ENCODE peak calls at places on chromosome 12, in ten cellular contexts. Y is stimulated activated CD4-positive, alpha-beta T cell treated with anti-CD3 and anti-CD28 coated beads, Interleukin-15, amount 100 ng/mL, for 1 hour; M is astrocyte; C is activated T-cell treated with anti-CD3 and anti-CD28 coated beads for 1 hour; U is activated CD4-positive, CD25-positive, alpha-beta regulatory T cell; G is mucosa of descending colon; P is psoas muscle; R is NB4; Q is left colon; J is aorta. D is an unnamed sample.

GRCh38 chr12:1562813-1563412 is 31.5 kb downstream of the FBXL14 start:
- DNase-seq in Y (no peak), M (peak; percentile 33), C (no peak), U (no peak), G (no peak), P (no peak), R (no peak), Q (no peak), J (no peak), D (no peak)

GRCh38 chr12:48796976-48797375 is 8.1 kb upstream of the ADCY6 start:
- DNase-seq in Y (no peak), M (peak; percentile 50), C (no peak), U (no peak), G (no peak), P (no peak), R (peak; percentile 88), Q (no peak), J (no peak), D (peak; percentile 96)

GRCh38 chr12:54370218-54370730 is 6.0 kb upstream of the GPR84 start:
- DNase-seq in Y (no peak), M (peak; percentile 58), C (no peak), U (no peak), G (peak; percentile 74), P (peak; percentile 83), R (peak; percentile 84), Q (peak; percentile 75), J (peak; percentile 91), D (peak; percentile 44)

GRCh38 chr12:79448816-79449215 is 241.9 kb downstream of the PAWR start:
- DNase-seq in Y (no peak), M (no peak), C (no peak), U (no peak), G (no peak), P (no peak), R (no peak), Q (no peak), J (no peak), D (no peak)

GRCh38 chr12:81208193-81208946 is 130.5 kb downstream of the ACSS3 start:
- DNase-seq in Y (no peak), M (no peak), C (no peak), U (no peak), G (peak; percentile 66), P (no peak), R (no peak), Q (peak; percentile 67), J (no peak), D (no peak)

GRCh38 chr12:45299132-45299692 is 83.3 kb downstream of the ANO6 start:
- DNase-seq in Y (no peak), M (peak; percentile 74), C (no peak), U (no peak), G (no peak), P (no peak), R (no peak), Q (no peak), J (peak; percentile 57), D (no peak)

GRCh38 chr12:12506541-12506940 is 56.1 kb downstream of the DUSP16 start:
- DNase-seq in Y (no peak), M (no peak), C (no peak), U (no peak), G (no peak), P (no peak), R (no peak), Q (no peak), J (no peak), D (no peak)

GRCh38 chr12:133026996-133027395 is 10.3 kb upstream of the ZNF84 start:
- DNase-seq in Y (no peak), M (peak; percentile 80), C (no peak), U (no peak), G (no peak), P (no peak), R (no peak), Q (no peak), J (no peak), D (no peak)

GRCh38 chr12:52087961-52088820 is 8.7 kb downstream of the SMIM41 start:
- DNase-seq in Y (no peak), M (no peak), C (no peak), U (no peak), G (no peak), P (no peak), R (no peak), Q (no peak), J (no peak), D (no peak)

GRCh38 chr12:54890339-54890738 is 36.0 kb downstream of the MUCL1 start:
- DNase-seq in Y (no peak), M (no peak), C (no peak), U (no peak), G (peak; percentile 9), P (no peak), R (no peak), Q (no peak), J (no peak), D (no peak)

GRCh38 chr12:114903394-114903748 is 219.4 kb upstream of the TBX3 start:
- DNase-seq in Y (no peak), M (peak; percentile 39), C (no peak), U (no peak), G (no peak), P (no peak), R (no peak), Q (no peak), J (no peak), D (no peak)

GRCh38 chr12:3161861-3162260 is 84.7 kb downstream of the TSPAN9 start:
- DNase-seq in Y (no peak), M (no peak), C (no peak), U (no peak), G (no peak), P (no peak), R (no peak), Q (no peak), J (no peak), D (no peak)

GRCh38 chr12:53532026-53532425 is 24.7 kb upstream of the NPFF start:
- DNase-seq in Y (no peak), M (no peak), C (no peak), U (no peak), G (no peak), P (no peak), R (no peak), Q (no peak), J (no peak), D (no peak)

GRCh38 chr12:46187023-46187422 is 81.8 kb downstream of the SLC38A1 start:
- DNase-seq in Y (no peak), M (peak; percentile 91), C (no peak), U (no peak), G (peak; percentile 34), P (no peak), R (no peak), Q (no peak), J (no peak), D (no peak)

GRCh38 chr12:38895446-38895845 is 9.9 kb downstream of the CPNE8 start:
- DNase-seq in Y (no peak), M (no peak), C (no peak), U (no peak), G (no peak), P (no peak), R (no peak), Q (no peak), J (no peak), D (no peak)

GRCh38 chr12:118034429-118035193 is 18.1 kb downstream of the RFC5 start:
- DNase-seq in Y (no peak), M (peak; percentile 45), C (no peak), U (no peak), G (peak; percentile 70), P (no peak), R (peak; percentile 27), Q (no peak), J (no peak), D (no peak)

GRCh38 chr12:95321516-95322246 is 104.1 kb downstream of the VEZT start:
- DNase-seq in Y (no peak), M (no peak), C (no peak), U (no peak), G (no peak), P (no peak), R (no peak), Q (no peak), J (no peak), D (no peak)

GRCh38 chr12:130765186-130765659 is 49.1 kb upstream of the RIMBP2 start:
- DNase-seq in Y (no peak), M (peak; percentile 45), C (no peak), U (no peak), G (no peak), P (no peak), R (peak; percentile 37), Q (no peak), J (no peak), D (no peak)

GRCh38 chr12:52741378-52742195 is 35.6 kb downstream of the KRT76 start:
- DNase-seq in Y (peak; percentile 33), M (peak; percentile 29), C (peak; percentile 62), U (peak; percentile 7), G (peak; percentile 84), P (peak; percentile 26), R (peak; percentile 69), Q (peak; percentile 76), J (no peak), D (peak; percentile 7)

GRCh38 chr12:124381454-124382207 is 86.7 kb downstream of the RFLNA start:
- DNase-seq in Y (no peak), M (peak; percentile 81), C (no peak), U (no peak), G (peak; percentile 93), P (peak; percentile 92), R (no peak), Q (peak; percentile 91), J (peak; percentile 96), D (peak; percentile 73)

GRCh38 chr12:76866726-76867125 is 12.1 kb downstream of the CSRP2 start:
- DNase-seq in Y (no peak), M (peak; percentile 80), C (no peak), U (no peak), G (no peak), P (no peak), R (no peak), Q (no peak), J (no peak), D (no peak)